ENCODE peak calls at places on chromosomes 12 and 14, in eight cellular contexts. One of them, this sample, is unnamed.

GRCh38 chr14:101731187-101732080 is 30.1 kb upstream of the PPP2R5C start:
- DNase-seq in upper lobe of right lung: peak
- DNase-seq in stimulated activated CD4-positive, alpha-beta T cell treated with anti-CD3 and anti-CD28 coated beads, Interleukin-15, amount 100 ng/mL, for 24 hours: peak
- DNase-seq in AG04450: no peak
- DNase-seq in NCI-H2029 treated with DMSO at 0.1 percent for 48 hours: peak
- DNase-seq in naive thymus-derived CD8-positive, alpha-beta T cell: peak
- DNase-seq in fibroblast of mammary gland: peak
- DNase-seq in caudate nucleus: peak
- DNase-seq in this sample: peak

GRCh38 chr12:93135286-93136239 is 206.5 kb upstream of the EEA1 start:
- DNase-seq in upper lobe of right lung: no peak
- DNase-seq in stimulated activated CD4-positive, alpha-beta T cell treated with anti-CD3 and anti-CD28 coated beads, Interleukin-15, amount 100 ng/mL, for 24 hours: no peak
- DNase-seq in AG04450: no peak
- DNase-seq in NCI-H2029 treated with DMSO at 0.1 percent for 48 hours: peak
- DNase-seq in naive thymus-derived CD8-positive, alpha-beta T cell: no peak
- DNase-seq in fibroblast of mammary gland: peak
- DNase-seq in caudate nucleus: no peak
- DNase-seq in this sample: peak

GRCh38 chr12:20345866-20346265 is 22.5 kb upstream of the PDE3A start:
- DNase-seq in upper lobe of right lung: no peak
- DNase-seq in stimulated activated CD4-positive, alpha-beta T cell treated with anti-CD3 and anti-CD28 coated beads, Interleukin-15, amount 100 ng/mL, for 24 hours: no peak
- DNase-seq in AG04450: no peak
- DNase-seq in NCI-H2029 treated with DMSO at 0.1 percent for 48 hours: no peak
- DNase-seq in naive thymus-derived CD8-positive, alpha-beta T cell: no peak
- DNase-seq in fibroblast of mammary gland: no peak
- DNase-seq in caudate nucleus: no peak
- DNase-seq in this sample: no peak

GRCh38 chr12:68919581-68920239 is 13.3 kb downstream of the CPM start:
- DNase-seq in upper lobe of right lung: no peak
- DNase-seq in stimulated activated CD4-positive, alpha-beta T cell treated with anti-CD3 and anti-CD28 coated beads, Interleukin-15, amount 100 ng/mL, for 24 hours: peak
- DNase-seq in AG04450: no peak
- DNase-seq in NCI-H2029 treated with DMSO at 0.1 percent for 48 hours: no peak
- DNase-seq in naive thymus-derived CD8-positive, alpha-beta T cell: no peak
- DNase-seq in fibroblast of mammary gland: no peak
- DNase-seq in caudate nucleus: no peak
- DNase-seq in this sample: no peak

GRCh38 chr14:69038449-69039286 is 59.6 kb upstream of the ACTN1 start:
- DNase-seq in upper lobe of right lung: no peak
- DNase-seq in stimulated activated CD4-positive, alpha-beta T cell treated with anti-CD3 and anti-CD28 coated beads, Interleukin-15, amount 100 ng/mL, for 24 hours: no peak
- DNase-seq in AG04450: no peak
- DNase-seq in NCI-H2029 treated with DMSO at 0.1 percent for 48 hours: no peak
- DNase-seq in naive thymus-derived CD8-positive, alpha-beta T cell: no peak
- DNase-seq in fibroblast of mammary gland: peak
- DNase-seq in caudate nucleus: no peak
- DNase-seq in this sample: no peak

GRCh38 chr14:69886843-69887242 is 7.6 kb downstream of the SMOC1 start:
- DNase-seq in upper lobe of right lung: no peak
- DNase-seq in stimulated activated CD4-positive, alpha-beta T cell treated with anti-CD3 and anti-CD28 coated beads, Interleukin-15, amount 100 ng/mL, for 24 hours: no peak
- DNase-seq in AG04450: no peak
- DNase-seq in NCI-H2029 treated with DMSO at 0.1 percent for 48 hours: no peak
- DNase-seq in naive thymus-derived CD8-positive, alpha-beta T cell: no peak
- DNase-seq in fibroblast of mammary gland: peak
- DNase-seq in caudate nucleus: no peak
- DNase-seq in this sample: no peak

GRCh38 chr14:100529561-100530031 is 57.6 kb downstream of the BEGAIN start:
- DNase-seq in upper lobe of right lung: peak
- DNase-seq in stimulated activated CD4-positive, alpha-beta T cell treated with anti-CD3 and anti-CD28 coated beads, Interleukin-15, amount 100 ng/mL, for 24 hours: no peak
- DNase-seq in AG04450: no peak
- DNase-seq in NCI-H2029 treated with DMSO at 0.1 percent for 48 hours: no peak
- DNase-seq in naive thymus-derived CD8-positive, alpha-beta T cell: no peak
- DNase-seq in fibroblast of mammary gland: no peak
- DNase-seq in caudate nucleus: no peak
- DNase-seq in this sample: peak

GRCh38 chr14:71250791-71251190 is 343.5 kb downstream of the PCNX1 start:
- DNase-seq in upper lobe of right lung: no peak
- DNase-seq in stimulated activated CD4-positive, alpha-beta T cell treated with anti-CD3 and anti-CD28 coated beads, Interleukin-15, amount 100 ng/mL, for 24 hours: no peak
- DNase-seq in AG04450: no peak
- DNase-seq in NCI-H2029 treated with DMSO at 0.1 percent for 48 hours: no peak
- DNase-seq in naive thymus-derived CD8-positive, alpha-beta T cell: no peak
- DNase-seq in fibroblast of mammary gland: no peak
- DNase-seq in caudate nucleus: no peak
- DNase-seq in this sample: no peak

GRCh38 chr12:64390275-64390851 is at the start of gene C12orf56:
- DNase-seq in upper lobe of right lung: no peak
- DNase-seq in stimulated activated CD4-positive, alpha-beta T cell treated with anti-CD3 and anti-CD28 coated beads, Interleukin-15, amount 100 ng/mL, for 24 hours: peak
- DNase-seq in AG04450: no peak
- DNase-seq in NCI-H2029 treated with DMSO at 0.1 percent for 48 hours: peak
- DNase-seq in naive thymus-derived CD8-positive, alpha-beta T cell: peak
- DNase-seq in fibroblast of mammary gland: peak
- DNase-seq in caudate nucleus: no peak
- DNase-seq in this sample: peak

GRCh38 chr14:100020623-100021022 is 44.6 kb upstream of the EVL start:
- DNase-seq in upper lobe of right lung: no peak
- DNase-seq in stimulated activated CD4-positive, alpha-beta T cell treated with anti-CD3 and anti-CD28 coated beads, Interleukin-15, amount 100 ng/mL, for 24 hours: no peak
- DNase-seq in AG04450: no peak
- DNase-seq in NCI-H2029 treated with DMSO at 0.1 percent for 48 hours: no peak
- DNase-seq in naive thymus-derived CD8-positive, alpha-beta T cell: no peak
- DNase-seq in fibroblast of mammary gland: no peak
- DNase-seq in caudate nucleus: no peak
- DNase-seq in this sample: no peak

GRCh38 chr12:15590180-15590826 is 198.9 kb downstream of the EPS8 start:
- DNase-seq in upper lobe of right lung: no peak
- DNase-seq in stimulated activated CD4-positive, alpha-beta T cell treated with anti-CD3 and anti-CD28 coated beads, Interleukin-15, amount 100 ng/mL, for 24 hours: peak
- DNase-seq in AG04450: peak
- DNase-seq in NCI-H2029 treated with DMSO at 0.1 percent for 48 hours: peak
- DNase-seq in naive thymus-derived CD8-positive, alpha-beta T cell: peak
- DNase-seq in fibroblast of mammary gland: peak
- DNase-seq in caudate nucleus: peak
- DNase-seq in this sample: peak

GRCh38 chr14:61889914-61890351 is 127.7 kb downstream of the SNAPC1 start:
- DNase-seq in upper lobe of right lung: no peak
- DNase-seq in stimulated activated CD4-positive, alpha-beta T cell treated with anti-CD3 and anti-CD28 coated beads, Interleukin-15, amount 100 ng/mL, for 24 hours: peak
- DNase-seq in AG04450: no peak
- DNase-seq in NCI-H2029 treated with DMSO at 0.1 percent for 48 hours: no peak
- DNase-seq in naive thymus-derived CD8-positive, alpha-beta T cell: no peak
- DNase-seq in fibroblast of mammary gland: no peak
- DNase-seq in caudate nucleus: no peak
- DNase-seq in this sample: peak

GRCh38 chr14:38527502-38527878 is 271.6 kb upstream of the CLEC14A start:
- DNase-seq in upper lobe of right lung: no peak
- DNase-seq in stimulated activated CD4-positive, alpha-beta T cell treated with anti-CD3 and anti-CD28 coated beads, Interleukin-15, amount 100 ng/mL, for 24 hours: no peak
- DNase-seq in AG04450: no peak
- DNase-seq in NCI-H2029 treated with DMSO at 0.1 percent for 48 hours: no peak
- DNase-seq in naive thymus-derived CD8-positive, alpha-beta T cell: no peak
- DNase-seq in fibroblast of mammary gland: no peak
- DNase-seq in caudate nucleus: no peak
- DNase-seq in this sample: no peak

GRCh38 chr12:20040844-20041243 is 327.5 kb upstream of the PDE3A start:
- DNase-seq in upper lobe of right lung: no peak
- DNase-seq in stimulated activated CD4-positive, alpha-beta T cell treated with anti-CD3 and anti-CD28 coated beads, Interleukin-15, amount 100 ng/mL, for 24 hours: no peak
- DNase-seq in AG04450: no peak
- DNase-seq in NCI-H2029 treated with DMSO at 0.1 percent for 48 hours: no peak
- DNase-seq in naive thymus-derived CD8-positive, alpha-beta T cell: no peak
- DNase-seq in fibroblast of mammary gland: no peak
- DNase-seq in caudate nucleus: no peak
- DNase-seq in this sample: no peak

GRCh38 chr12:52121848-52122838 is 42.6 kb downstream of the SMIM41 start:
- DNase-seq in upper lobe of right lung: peak
- DNase-seq in stimulated activated CD4-positive, alpha-beta T cell treated with anti-CD3 and anti-CD28 coated beads, Interleukin-15, amount 100 ng/mL, for 24 hours: peak
- DNase-seq in AG04450: peak
- DNase-seq in NCI-H2029 treated with DMSO at 0.1 percent for 48 hours: peak
- DNase-seq in naive thymus-derived CD8-positive, alpha-beta T cell: peak
- DNase-seq in fibroblast of mammary gland: peak
- DNase-seq in caudate nucleus: peak
- DNase-seq in this sample: peak

GRCh38 chr14:95361373-95362179 is 41.9 kb upstream of the CLMN start:
- DNase-seq in upper lobe of right lung: peak
- DNase-seq in stimulated activated CD4-positive, alpha-beta T cell treated with anti-CD3 and anti-CD28 coated beads, Interleukin-15, amount 100 ng/mL, for 24 hours: peak
- DNase-seq in AG04450: no peak
- DNase-seq in NCI-H2029 treated with DMSO at 0.1 percent for 48 hours: no peak
- DNase-seq in naive thymus-derived CD8-positive, alpha-beta T cell: no peak
- DNase-seq in fibroblast of mammary gland: peak
- DNase-seq in caudate nucleus: no peak
- DNase-seq in this sample: peak

GRCh38 chr14:104559769-104560585 is 19.6 kb upstream of the C14orf180 start:
- DNase-seq in upper lobe of right lung: peak
- DNase-seq in stimulated activated CD4-positive, alpha-beta T cell treated with anti-CD3 and anti-CD28 coated beads, Interleukin-15, amount 100 ng/mL, for 24 hours: no peak
- DNase-seq in AG04450: no peak
- DNase-seq in NCI-H2029 treated with DMSO at 0.1 percent for 48 hours: no peak
- DNase-seq in naive thymus-derived CD8-positive, alpha-beta T cell: no peak
- DNase-seq in fibroblast of mammary gland: no peak
- DNase-seq in caudate nucleus: no peak
- DNase-seq in this sample: no peak

GRCh38 chr12:47820631-47821345 is 1.1 kb upstream of the HDAC7 start:
- DNase-seq in upper lobe of right lung: peak
- DNase-seq in stimulated activated CD4-positive, alpha-beta T cell treated with anti-CD3 and anti-CD28 coated beads, Interleukin-15, amount 100 ng/mL, for 24 hours: no peak
- DNase-seq in AG04450: peak
- DNase-seq in NCI-H2029 treated with DMSO at 0.1 percent for 48 hours: no peak
- DNase-seq in naive thymus-derived CD8-positive, alpha-beta T cell: no peak
- DNase-seq in fibroblast of mammary gland: peak
- DNase-seq in caudate nucleus: no peak
- DNase-seq in this sample: no peak

GRCh38 chr14:68111733-68112270 is 292.2 kb downstream of the RAD51B start:
- DNase-seq in upper lobe of right lung: no peak
- DNase-seq in stimulated activated CD4-positive, alpha-beta T cell treated with anti-CD3 and anti-CD28 coated beads, Interleukin-15, amount 100 ng/mL, for 24 hours: no peak
- DNase-seq in AG04450: no peak
- DNase-seq in NCI-H2029 treated with DMSO at 0.1 percent for 48 hours: peak
- DNase-seq in naive thymus-derived CD8-positive, alpha-beta T cell: no peak
- DNase-seq in fibroblast of mammary gland: no peak
- DNase-seq in caudate nucleus: no peak
- DNase-seq in this sample: no peak

GRCh38 chr14:34231626-34232025 is 230.4 kb downstream of the SPTSSA start:
- DNase-seq in upper lobe of right lung: no peak
- DNase-seq in stimulated activated CD4-positive, alpha-beta T cell treated with anti-CD3 and anti-CD28 coated beads, Interleukin-15, amount 100 ng/mL, for 24 hours: no peak
- DNase-seq in AG04450: no peak
- DNase-seq in NCI-H2029 treated with DMSO at 0.1 percent for 48 hours: no peak
- DNase-seq in naive thymus-derived CD8-positive, alpha-beta T cell: no peak
- DNase-seq in fibroblast of mammary gland: no peak
- DNase-seq in caudate nucleus: no peak
- DNase-seq in this sample: no peak

GRCh38 chr12:52122904-52123303 is 43.4 kb downstream of the SMIM41 start:
- DNase-seq in upper lobe of right lung: peak
- DNase-seq in stimulated activated CD4-positive, alpha-beta T cell treated with anti-CD3 and anti-CD28 coated beads, Interleukin-15, amount 100 ng/mL, for 24 hours: no peak
- DNase-seq in AG04450: no peak
- DNase-seq in NCI-H2029 treated with DMSO at 0.1 percent for 48 hours: no peak
- DNase-seq in naive thymus-derived CD8-positive, alpha-beta T cell: no peak
- DNase-seq in fibroblast of mammary gland: no peak
- DNase-seq in caudate nucleus: no peak
- DNase-seq in this sample: no peak

GRCh38 chr14:68466491-68466977 is 326.3 kb downstream of the ZFP36L1 start:
- DNase-seq in upper lobe of right lung: no peak
- DNase-seq in stimulated activated CD4-positive, alpha-beta T cell treated with anti-CD3 and anti-CD28 coated beads, Interleukin-15, amount 100 ng/mL, for 24 hours: no peak
- DNase-seq in AG04450: peak
- DNase-seq in NCI-H2029 treated with DMSO at 0.1 percent for 48 hours: no peak
- DNase-seq in naive thymus-derived CD8-positive, alpha-beta T cell: no peak
- DNase-seq in fibroblast of mammary gland: peak
- DNase-seq in caudate nucleus: no peak
- DNase-seq in this sample: no peak

GRCh38 chr14:94135476-94135875 is 6.1 kb upstream of the IFI27L2 start:
- DNase-seq in upper lobe of right lung: no peak
- DNase-seq in stimulated activated CD4-positive, alpha-beta T cell treated with anti-CD3 and anti-CD28 coated beads, Interleukin-15, amount 100 ng/mL, for 24 hours: no peak
- DNase-seq in AG04450: no peak
- DNase-seq in NCI-H2029 treated with DMSO at 0.1 percent for 48 hours: no peak
- DNase-seq in naive thymus-derived CD8-positive, alpha-beta T cell: no peak
- DNase-seq in fibroblast of mammary gland: no peak
- DNase-seq in caudate nucleus: no peak
- DNase-seq in this sample: no peak

GRCh38 chr12:58901664-58902063 is 18.6 kb downstream of the LRIG3 start:
- DNase-seq in upper lobe of right lung: no peak
- DNase-seq in stimulated activated CD4-positive, alpha-beta T cell treated with anti-CD3 and anti-CD28 coated beads, Interleukin-15, amount 100 ng/mL, for 24 hours: no peak
- DNase-seq in AG04450: no peak
- DNase-seq in NCI-H2029 treated with DMSO at 0.1 percent for 48 hours: no peak
- DNase-seq in naive thymus-derived CD8-positive, alpha-beta T cell: no peak
- DNase-seq in fibroblast of mammary gland: no peak
- DNase-seq in caudate nucleus: no peak
- DNase-seq in this sample: no peak

GRCh38 chr12:79848321-79848720 is 86.6 kb downstream of the PPP1R12A start:
- DNase-seq in upper lobe of right lung: no peak
- DNase-seq in stimulated activated CD4-positive, alpha-beta T cell treated with anti-CD3 and anti-CD28 coated beads, Interleukin-15, amount 100 ng/mL, for 24 hours: no peak
- DNase-seq in AG04450: peak
- DNase-seq in NCI-H2029 treated with DMSO at 0.1 percent for 48 hours: no peak
- DNase-seq in naive thymus-derived CD8-positive, alpha-beta T cell: no peak
- DNase-seq in fibroblast of mammary gland: no peak
- DNase-seq in caudate nucleus: no peak
- DNase-seq in this sample: peak

GRCh38 chr12:63845726-63846125 is 1.2 kb downstream of the SRGAP1 start:
- DNase-seq in upper lobe of right lung: no peak
- DNase-seq in stimulated activated CD4-positive, alpha-beta T cell treated with anti-CD3 and anti-CD28 coated beads, Interleukin-15, amount 100 ng/mL, for 24 hours: no peak
- DNase-seq in AG04450: no peak
- DNase-seq in NCI-H2029 treated with DMSO at 0.1 percent for 48 hours: peak
- DNase-seq in naive thymus-derived CD8-positive, alpha-beta T cell: no peak
- DNase-seq in fibroblast of mammary gland: peak
- DNase-seq in caudate nucleus: no peak
- DNase-seq in this sample: no peak

GRCh38 chr12:18990866-18991265 is 138.7 kb upstream of the PLEKHA5 start:
- DNase-seq in upper lobe of right lung: no peak
- DNase-seq in stimulated activated CD4-positive, alpha-beta T cell treated with anti-CD3 and anti-CD28 coated beads, Interleukin-15, amount 100 ng/mL, for 24 hours: no peak
- DNase-seq in AG04450: no peak
- DNase-seq in NCI-H2029 treated with DMSO at 0.1 percent for 48 hours: no peak
- DNase-seq in naive thymus-derived CD8-positive, alpha-beta T cell: no peak
- DNase-seq in fibroblast of mammary gland: no peak
- DNase-seq in caudate nucleus: no peak
- DNase-seq in this sample: no peak

GRCh38 chr12:78087363-78087675 is 256.6 kb downstream of the NAV3 start:
- DNase-seq in upper lobe of right lung: no peak
- DNase-seq in stimulated activated CD4-positive, alpha-beta T cell treated with anti-CD3 and anti-CD28 coated beads, Interleukin-15, amount 100 ng/mL, for 24 hours: no peak
- DNase-seq in AG04450: no peak
- DNase-seq in NCI-H2029 treated with DMSO at 0.1 percent for 48 hours: no peak
- DNase-seq in naive thymus-derived CD8-positive, alpha-beta T cell: no peak
- DNase-seq in fibroblast of mammary gland: no peak
- DNase-seq in caudate nucleus: no peak
- DNase-seq in this sample: no peak

GRCh38 chr14:62745496-62745895 is 299.8 kb downstream of the KCNH5 start:
- DNase-seq in upper lobe of right lung: no peak
- DNase-seq in stimulated activated CD4-positive, alpha-beta T cell treated with anti-CD3 and anti-CD28 coated beads, Interleukin-15, amount 100 ng/mL, for 24 hours: no peak
- DNase-seq in AG04450: no peak
- DNase-seq in NCI-H2029 treated with DMSO at 0.1 percent for 48 hours: no peak
- DNase-seq in naive thymus-derived CD8-positive, alpha-beta T cell: no peak
- DNase-seq in fibroblast of mammary gland: no peak
- DNase-seq in caudate nucleus: no peak
- DNase-seq in this sample: no peak

GRCh38 chr12:112317481-112317880 is 64.8 kb downstream of the HECTD4 start:
- DNase-seq in upper lobe of right lung: no peak
- DNase-seq in stimulated activated CD4-positive, alpha-beta T cell treated with anti-CD3 and anti-CD28 coated beads, Interleukin-15, amount 100 ng/mL, for 24 hours: no peak
- DNase-seq in AG04450: no peak
- DNase-seq in NCI-H2029 treated with DMSO at 0.1 percent for 48 hours: no peak
- DNase-seq in naive thymus-derived CD8-positive, alpha-beta T cell: no peak
- DNase-seq in fibroblast of mammary gland: no peak
- DNase-seq in caudate nucleus: no peak
- DNase-seq in this sample: no peak

GRCh38 chr12:95396849-95397498 is 77.0 kb upstream of the METAP2 start:
- DNase-seq in upper lobe of right lung: no peak
- DNase-seq in stimulated activated CD4-positive, alpha-beta T cell treated with anti-CD3 and anti-CD28 coated beads, Interleukin-15, amount 100 ng/mL, for 24 hours: no peak
- DNase-seq in AG04450: no peak
- DNase-seq in NCI-H2029 treated with DMSO at 0.1 percent for 48 hours: no peak
- DNase-seq in naive thymus-derived CD8-positive, alpha-beta T cell: no peak
- DNase-seq in fibroblast of mammary gland: peak
- DNase-seq in caudate nucleus: no peak
- DNase-seq in this sample: no peak

GRCh38 chr14:22375321-22375930 is 213.6 kb downstream of the DAD1 start:
- DNase-seq in upper lobe of right lung: no peak
- DNase-seq in stimulated activated CD4-positive, alpha-beta T cell treated with anti-CD3 and anti-CD28 coated beads, Interleukin-15, amount 100 ng/mL, for 24 hours: no peak
- DNase-seq in AG04450: peak
- DNase-seq in NCI-H2029 treated with DMSO at 0.1 percent for 48 hours: no peak
- DNase-seq in naive thymus-derived CD8-positive, alpha-beta T cell: no peak
- DNase-seq in fibroblast of mammary gland: peak
- DNase-seq in caudate nucleus: no peak
- DNase-seq in this sample: no peak

GRCh38 chr12:72241552-72241951 is 30.6 kb upstream of the TRHDE start:
- DNase-seq in upper lobe of right lung: no peak
- DNase-seq in stimulated activated CD4-positive, alpha-beta T cell treated with anti-CD3 and anti-CD28 coated beads, Interleukin-15, amount 100 ng/mL, for 24 hours: no peak
- DNase-seq in AG04450: no peak
- DNase-seq in NCI-H2029 treated with DMSO at 0.1 percent for 48 hours: no peak
- DNase-seq in naive thymus-derived CD8-positive, alpha-beta T cell: no peak
- DNase-seq in fibroblast of mammary gland: no peak
- DNase-seq in caudate nucleus: no peak
- DNase-seq in this sample: no peak

GRCh38 chr12:109949089-109949488 is 47.1 kb downstream of the GIT2 start:
- DNase-seq in upper lobe of right lung: no peak
- DNase-seq in stimulated activated CD4-positive, alpha-beta T cell treated with anti-CD3 and anti-CD28 coated beads, Interleukin-15, amount 100 ng/mL, for 24 hours: no peak
- DNase-seq in AG04450: peak
- DNase-seq in NCI-H2029 treated with DMSO at 0.1 percent for 48 hours: peak
- DNase-seq in naive thymus-derived CD8-positive, alpha-beta T cell: no peak
- DNase-seq in fibroblast of mammary gland: peak
- DNase-seq in caudate nucleus: no peak
- DNase-seq in this sample: no peak